ENCODE peak calls at places on chromosomes 4 and X, in four cellular contexts. K is psoas muscle, X is right cardiac atrium, C is GM23338. J is an unnamed sample.

GRCh38 chr4:121551271-121551670 is 145.5 kb downstream of the ANXA5 start:
- DNase-seq in K (no peak), X (no peak), C (no peak), J (no peak)

GRCh38 chrX:136767104-136767941 is 13.4 kb downstream of the ARHGEF6 start:
- DNase-seq in K (peak; percentile 72), X (peak; percentile 73), C (peak; percentile 72), J (peak; percentile 65)

GRCh38 chr4:52715255-52715897 is 35.8 kb downstream of the ERVMER34-1 start:
- DNase-seq in K (no peak), X (no peak), C (no peak), J (no peak)

GRCh38 chrX:120419465-120419864 is 49.6 kb downstream of the LAMP2 start:
- DNase-seq in K (no peak), X (no peak), C (no peak), J (no peak)

GRCh38 chr4:73832651-73833237 is 3.7 kb upstream of the CXCL6 start:
- DNase-seq in K (no peak), X (no peak), C (no peak), J (no peak)

GRCh38 chrX:44873415-44874270 is 655 bp downstream of the KDM6A start:
- DNase-seq in K (peak; percentile 64), X (peak; percentile 71), C (peak; percentile 30), J (peak; percentile 47)

GRCh38 chrX:12615061-12615460 is 176.2 kb upstream of the PRPS2 start:
- DNase-seq in K (no peak), X (no peak), C (no peak), J (no peak)

GRCh38 chrX:22742174-22742573 is 257.6 kb upstream of the DDX53 start:
- DNase-seq in K (no peak), X (no peak), C (no peak), J (no peak)

GRCh38 chrX:119669424-119670037 is 23.4 kb downstream of the SEPTIN6 start:
- DNase-seq in K (peak; percentile 30), X (peak; percentile 42), C (no peak), J (no peak)

GRCh38 chr4:48205092-48205491 is 64.5 kb downstream of the TEC start:
- DNase-seq in K (no peak), X (no peak), C (no peak), J (no peak)

GRCh38 chrX:129831486-129831885 is 12.2 kb downstream of the ZDHHC9 start:
- DNase-seq in K (no peak), X (peak; percentile 24), C (no peak), J (peak; percentile 4)

GRCh38 chr4:26141101-26141830 is 179.5 kb upstream of the RBPJ start:
- DNase-seq in K (peak; percentile 16), X (peak; percentile 20), C (no peak), J (no peak)

GRCh38 chrX:91434351-91435168 is at the start of gene PABPC5:
- DNase-seq in K (peak; percentile 82), X (peak; percentile 88), C (peak; percentile 76), J (peak; percentile 78)

GRCh38 chr4:113781439-113782040 is 20.0 kb upstream of the CAMK2D start:
- DNase-seq in K (no peak), X (no peak), C (peak; percentile 66), J (no peak)

GRCh38 chr4:184669251-184669650 is 19.7 kb downstream of the PRIMPOL start:
- DNase-seq in K (no peak), X (no peak), C (no peak), J (no peak)

GRCh38 chr4:46648088-46648744 is 258.3 kb upstream of the GABRA2 start:
- DNase-seq in K (no peak), X (no peak), C (peak; percentile 87), J (no peak)

GRCh38 chr4:19178835-19179234 is 1072.9 kb upstream of the SLIT2 start:
- DNase-seq in K (no peak), X (no peak), C (no peak), J (peak; percentile 12)

GRCh38 chrX:118824173-118824782 is 654 bp downstream of the ZCCHC12 start:
- DNase-seq in K (no peak), X (no peak), C (peak; percentile 47), J (no peak)

GRCh38 chr4:95693594-95693993 is 144.8 kb upstream of the UNC5C start:
- DNase-seq in K (no peak), X (no peak), C (peak; percentile 66), J (no peak)

GRCh38 chr4:4781936-4782754 is 77.3 kb upstream of the MSX1 start:
- DNase-seq in K (no peak), X (no peak), C (no peak), J (no peak)

GRCh38 chr4:43550981-43551627 is 658.6 kb downstream of the GRXCR1 start:
- DNase-seq in K (no peak), X (no peak), C (no peak), J (no peak)

GRCh38 chrX:152913354-152913753 is 15.5 kb downstream of the ZNF185 start:
- DNase-seq in K (no peak), X (no peak), C (no peak), J (no peak)

GRCh38 chr4:118395057-118395679 is 42.4 kb upstream of the PRSS12 start:
- DNase-seq in K (no peak), X (no peak), C (no peak), J (no peak)

GRCh38 chr4:125389713-125390112 is 75.0 kb downstream of the FAT4 start:
- DNase-seq in K (no peak), X (no peak), C (no peak), J (no peak)

GRCh38 chr4:30929649-30930048 is 209.5 kb downstream of the PCDH7 start:
- DNase-seq in K (no peak), X (no peak), C (no peak), J (no peak)

GRCh38 chrX:130246084-130246483 is 22.6 kb downstream of the ZNF280C start:
- DNase-seq in K (no peak), X (no peak), C (no peak), J (no peak)

GRCh38 chr4:137610960-137611359 is 78.7 kb upstream of the PCDH18 start:
- DNase-seq in K (no peak), X (no peak), C (peak; percentile 64), J (no peak)

GRCh38 chr4:16142598-16143295 is 58.9 kb upstream of the PROM1 start:
- DNase-seq in K (no peak), X (no peak), C (no peak), J (no peak)

GRCh38 chr4:174283507-174284180 is at the start of the genes CEP44 and FBXO8:
- DNase-seq in K (peak; percentile 74), X (peak; percentile 66), C (peak; percentile 85), J (peak; percentile 55)

GRCh38 chr4:151997461-151997860 is 236.7 kb upstream of the GATB start:
- DNase-seq in K (no peak), X (no peak), C (no peak), J (no peak)

GRCh38 chrX:21943460-21944135 is 3.1 kb downstream of the SMS start:
- DNase-seq in K (no peak), X (no peak), C (no peak), J (no peak)

GRCh38 chr4:158121203-158121586 is 51.6 kb downstream of the GASK1B start:
- DNase-seq in K (no peak), X (peak; percentile 30), C (no peak), J (no peak)

GRCh38 chr4:64882311-64883086 is 473.2 kb upstream of the TECRL start:
- DNase-seq in K (no peak), X (no peak), C (no peak), J (no peak)
- H3K27ac ChIP-seq in K (no peak overlapping the region), X (no peak overlapping the region), C (no peak overlapping the region), J (no peak overlapping the region)

DNA sequence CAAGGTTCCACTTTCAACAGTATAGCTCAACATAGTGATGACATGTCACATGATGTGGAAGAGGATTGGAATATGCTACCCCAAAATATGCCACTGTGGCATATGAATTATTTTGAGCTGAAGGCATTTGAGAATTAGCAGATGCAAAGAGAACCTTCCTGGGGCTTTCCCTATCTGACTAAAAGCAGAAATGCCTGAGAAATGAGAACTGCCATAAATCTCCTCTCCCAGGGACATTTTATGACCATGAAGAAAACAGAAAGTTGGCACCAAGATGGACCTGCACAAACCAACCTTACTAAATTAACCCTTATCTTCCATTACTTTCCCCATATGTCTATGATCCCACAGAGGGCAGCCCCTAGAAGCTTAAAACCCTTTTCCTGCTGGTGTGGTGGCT is 24.9 kb downstream of the CDKN2AIP start:
- DNase-seq in K (no peak), X (no peak), C (no peak), J (no peak)
- H3K27ac ChIP-seq in K (no peak overlapping the region), X (no peak overlapping the region), C (no peak overlapping the region), J (no peak overlapping the region)

GRCh38 chrX:2342281-2342688 is 158.5 kb downstream of the DHRSX start:
- DNase-seq in K (peak; percentile 53), X (peak; percentile 55), C (no peak), J (peak; percentile 82)
- H3K27ac ChIP-seq in K (peak overlapping the region; percentile 83), X (peak overlapping the region; percentile 96), C (no peak overlapping the region), J (peak overlapping the region; percentile 91)

GRCh38 chrX:53268173-53268572 is 13.2 kb downstream of the IQSEC2 start:
- DNase-seq in K (no peak), X (no peak), C (no peak), J (no peak)
- H3K27ac ChIP-seq in K (no peak overlapping the region), X (no peak overlapping the region), C (no peak overlapping the region), J (no peak overlapping the region)

GRCh38 chr4:154158756-154159155 is 332.8 kb downstream of the DCHS2 start:
- DNase-seq in K (no peak), X (no peak), C (no peak), J (no peak)
- H3K27ac ChIP-seq in K (no peak overlapping the region), X (no peak overlapping the region), C (no peak overlapping the region), J (no peak overlapping the region)

GRCh38 chr4:105241456-105241855 is 94.8 kb downstream of the TET2 start:
- DNase-seq in K (no peak), X (peak; percentile 61), C (no peak), J (peak; percentile 69)
- H3K27ac ChIP-seq in K (no peak overlapping the region), X (no peak overlapping the region), C (no peak overlapping the region), J (no peak overlapping the region)

J was measured in heart right ventricle.